ENCODE peak calls at places on chromosomes 16 and 17, in four cellular contexts. J is PC-3, L is endothelial cell of umbilical vein, V is mesenchymal stem cell. Z is an unnamed sample.

GRCh38 chr16:10165643-10166042 is 16.6 kb downstream of the GRIN2A start:
- DNase-seq in J (no peak), L (no peak), V (no peak), Z (no peak)

GRCh38 chr17:9513266-9513665 is 62.4 kb downstream of the STX8 start:
- DNase-seq in J (no peak), L (no peak), V (peak; percentile 32), Z (no peak)

GRCh38 chr16:56357765-56358322 is 67.5 kb downstream of the AMFR start:
- DNase-seq in J (no peak), L (no peak), V (no peak), Z (peak; percentile 65)

GRCh38 chr17:21098934-21099687 is 27.7 kb upstream of the DHRS7B start:
- DNase-seq in J (peak; percentile 95), L (peak; percentile 72), V (peak; percentile 73), Z (peak; percentile 97)

GRCh38 chr16:87163637-87164036 is 153.6 kb downstream of the C16orf95 start:
- DNase-seq in J (no peak), L (no peak), V (no peak), Z (peak; percentile 45)

GRCh38 chr17:68182940-68183551 is 64.8 kb upstream of the AMZ2 start:
- DNase-seq in J (peak; percentile 73), L (no peak), V (no peak), Z (peak; percentile 74)

GRCh38 chr16:13316008-13316407 is 414.6 kb downstream of the SHISA9 start:
- DNase-seq in J (no peak), L (no peak), V (peak; percentile 23), Z (no peak)

GRCh38 chr16:55476625-55477533 is 2.1 kb upstream of the MMP2 start:
- DNase-seq in J (peak; percentile 12), L (no peak), V (no peak), Z (no peak)

GRCh38 chr16:30377050-30377811 is 2.6 kb downstream of the MYL11 start:
- DNase-seq in J (no peak), L (no peak), V (no peak), Z (no peak)

GRCh38 chr16:19589771-19590302 is 34.3 kb downstream of the VPS35L start:
- DNase-seq in J (no peak), L (peak; percentile 97), V (peak; percentile 86), Z (no peak)

GRCh38 chr16:19599968-19600716 is 44.6 kb downstream of the VPS35L start:
- DNase-seq in J (peak; percentile 14), L (no peak), V (no peak), Z (peak; percentile 6)

GRCh38 chr16:19598805-19599204 is 43.3 kb downstream of the VPS35L start:
- DNase-seq in J (no peak), L (no peak), V (no peak), Z (peak; percentile 12)

GRCh38 chr16:19595043-19595767 is 39.7 kb downstream of the VPS35L start:
- DNase-seq in J (peak; percentile 76), L (peak; percentile 89), V (peak; percentile 82), Z (peak; percentile 9)
- H2AFZ ChIP-seq in J (peak overlapping the region; percentile 26), L (no peak overlapping the region), V (no peak overlapping the region), Z (no peak overlapping the region)

GRCh38 chr16:89831810-89832328 is 3.6 kb downstream of the SPIRE2 start:
- DNase-seq in J (no peak), L (no peak), V (no peak), Z (no peak)
- H3K4me3 ChIP-seq in J (no peak overlapping the region), L (no peak overlapping the region), V (no peak overlapping the region), Z (no peak overlapping the region)

GRCh38 chr16:46830902-46831647 is at the start of gene C16orf87:
- DNase-seq in J (peak; percentile 86), L (peak; percentile 93), V (peak; percentile 96), Z (peak; percentile 98)

GRCh38 chr16:46839986-46840443 is 9.0 kb upstream of the C16orf87 start:
- DNase-seq in J (no peak), L (no peak), V (no peak), Z (no peak)

GRCh38 chr16:46833465-46833810 is 2.5 kb upstream of the C16orf87 start:
- DNase-seq in J (no peak), L (no peak), V (no peak), Z (no peak)

GRCh38 chr16:46832757-46833464 is 1.9 kb upstream of the C16orf87 start:
- DNase-seq in J (no peak), L (no peak), V (no peak), Z (no peak)

GRCh38 chr16:46836521-46837292 is 5.7 kb upstream of the C16orf87 start:
- DNase-seq in J (peak; percentile 28), L (no peak), V (no peak), Z (no peak)
- H3K4me2 ChIP-seq in J (no peak overlapping the region), L (no peak overlapping the region), V (no peak overlapping the region), Z (peak overlapping the region; percentile 0)

GRCh38 chr17:42677921-42678781 is 1.4 kb upstream of the PLEKHH3 start:
- DNase-seq in J (peak; percentile 80), L (peak; percentile 81), V (peak; percentile 90), Z (peak; percentile 94)

GRCh38 chr17:42676424-42677011 is at the start of gene PLEKHH3:
- DNase-seq in J (no peak), L (no peak), V (no peak), Z (peak; percentile 60)

GRCh38 chr17:42675348-42675983 is 1.3 kb downstream of the PLEKHH3 start:
- DNase-seq in J (no peak), L (no peak), V (no peak), Z (no peak)

GRCh38 chr17:42675984-42676423 is 790 bp downstream of the PLEKHH3 start:
- DNase-seq in J (peak; percentile 23), L (peak; percentile 45), V (peak; percentile 79), Z (no peak)

DNA sequence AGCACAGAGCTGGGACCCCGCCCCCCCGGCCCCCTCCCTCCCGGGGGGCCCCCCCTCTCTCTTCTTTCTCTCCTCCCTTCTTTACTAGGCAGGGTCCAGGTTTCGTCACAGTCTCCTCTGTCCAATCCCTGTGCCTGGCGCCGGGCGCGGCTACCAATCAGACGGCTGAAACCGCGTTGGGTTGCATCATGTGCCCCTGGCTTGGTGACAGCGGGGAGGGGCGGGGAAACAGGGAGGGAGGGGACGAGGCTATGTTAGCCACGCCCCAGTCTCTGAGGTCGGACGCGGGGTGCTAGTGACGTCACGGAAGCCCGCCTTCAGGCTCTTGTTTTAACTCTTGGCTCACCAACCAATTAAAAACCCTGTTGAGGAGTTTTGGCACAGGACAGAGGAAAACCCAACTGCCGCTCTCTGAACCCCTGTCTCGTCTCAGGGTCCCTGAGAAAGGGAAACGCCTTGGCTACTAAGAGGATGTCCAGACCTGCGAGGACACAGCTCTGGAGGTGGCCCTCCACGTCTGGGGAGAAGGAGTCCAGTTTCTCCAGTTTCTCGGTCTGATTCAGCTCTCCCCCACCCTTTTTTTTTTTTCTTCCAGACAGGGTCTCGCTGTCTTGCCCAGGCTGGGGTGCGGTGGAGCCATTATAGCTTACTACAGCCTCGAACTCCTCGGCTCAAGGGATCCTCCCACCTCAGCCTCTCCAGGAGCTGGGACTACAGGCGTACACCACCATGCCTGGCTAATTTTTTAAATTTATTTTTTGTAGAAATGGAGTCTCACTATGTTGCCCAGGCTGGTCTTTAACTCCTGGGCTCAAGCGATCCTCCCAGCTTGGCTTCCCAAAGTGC is 441 bp upstream of the PLEKHH3 start:
- DNase-seq in J (peak; percentile 98), L (peak; percentile 100), V (peak; percentile 100), Z (peak; percentile 100)
- H2AFZ ChIP-seq in J (peak overlapping the region; percentile 47), L (peak overlapping the region; percentile 87), V (no peak overlapping the region), Z (peak overlapping the region; percentile 8)

DNA sequence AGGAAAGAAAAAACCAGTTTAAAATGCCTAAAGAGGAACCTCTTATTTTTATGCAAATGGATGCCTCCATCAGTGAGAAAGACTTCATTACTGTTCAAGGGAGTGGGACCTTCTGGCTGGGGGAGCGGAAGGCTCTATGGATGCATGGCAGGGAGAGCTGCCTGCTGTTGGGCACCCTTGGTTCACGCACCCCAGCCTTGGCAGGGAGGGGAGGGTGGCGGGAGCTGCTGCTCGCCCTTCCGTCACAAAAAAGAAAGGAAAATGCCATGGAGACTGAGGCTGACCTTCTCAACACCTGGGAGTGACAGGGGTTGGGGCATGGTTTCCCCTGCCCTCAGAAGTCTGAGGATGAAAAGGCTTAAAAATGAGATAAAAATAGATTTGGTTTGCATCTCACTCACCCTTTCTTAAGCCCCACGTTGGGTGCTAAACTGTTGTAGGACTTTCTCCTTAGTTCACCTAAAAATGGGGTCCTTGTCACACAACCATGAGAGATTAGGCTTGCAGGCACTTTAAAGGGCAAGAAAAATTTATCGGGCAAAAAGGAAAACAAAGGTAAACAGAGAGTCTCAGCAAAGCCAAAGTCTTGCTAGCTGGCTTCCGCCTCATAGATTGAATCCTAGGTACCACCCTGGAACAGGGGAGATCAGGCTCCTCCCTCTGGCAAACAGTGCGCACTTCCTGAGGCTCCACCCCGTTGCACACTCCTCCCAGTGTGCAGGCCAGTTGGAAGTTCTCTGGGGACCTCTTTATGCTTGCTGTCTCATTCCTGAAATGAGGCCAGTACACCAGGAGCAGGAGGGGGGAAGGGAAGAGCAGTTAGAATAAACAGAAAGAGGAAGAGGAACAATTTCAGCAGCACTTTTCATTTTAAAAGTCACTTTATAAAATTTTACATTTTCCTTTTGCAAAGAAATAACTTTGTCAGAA is 31.6 kb downstream of the PHKB start:
- DNase-seq in J (no peak), L (no peak), V (peak; percentile 73), Z (peak; percentile 94)
- H3K4me3 ChIP-seq in J (no peak overlapping the region), L (no peak overlapping the region), V (peak overlapping the region; percentile 9), Z (peak overlapping the region; percentile 65)

DNA sequence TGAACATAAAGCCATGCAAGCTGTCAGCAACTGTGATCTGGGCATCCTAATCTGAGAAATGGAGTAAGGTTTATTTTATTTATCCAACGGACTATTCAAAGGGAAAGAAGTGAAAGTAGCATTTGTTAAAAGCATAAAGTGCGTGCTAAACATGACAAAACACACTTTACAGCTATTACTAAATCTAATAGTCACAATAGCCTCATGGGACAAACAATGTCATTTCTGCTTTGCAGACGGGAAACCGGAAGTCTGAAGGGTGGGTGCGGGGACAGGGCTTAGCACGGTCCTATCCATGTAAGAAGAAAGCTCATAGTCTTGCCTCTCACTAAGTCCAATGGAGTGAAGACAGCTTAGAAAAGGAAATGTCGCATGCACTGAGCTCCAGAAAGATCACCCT is 228.5 kb downstream of the CDH11 start:
- DNase-seq in J (peak; percentile 4), L (no peak), V (peak; percentile 85), Z (peak; percentile 63)
- H3K4me2 ChIP-seq in J (peak overlapping the region; percentile 69), L (no peak overlapping the region), V (no peak overlapping the region), Z (peak overlapping the region; percentile 59)

DNA sequence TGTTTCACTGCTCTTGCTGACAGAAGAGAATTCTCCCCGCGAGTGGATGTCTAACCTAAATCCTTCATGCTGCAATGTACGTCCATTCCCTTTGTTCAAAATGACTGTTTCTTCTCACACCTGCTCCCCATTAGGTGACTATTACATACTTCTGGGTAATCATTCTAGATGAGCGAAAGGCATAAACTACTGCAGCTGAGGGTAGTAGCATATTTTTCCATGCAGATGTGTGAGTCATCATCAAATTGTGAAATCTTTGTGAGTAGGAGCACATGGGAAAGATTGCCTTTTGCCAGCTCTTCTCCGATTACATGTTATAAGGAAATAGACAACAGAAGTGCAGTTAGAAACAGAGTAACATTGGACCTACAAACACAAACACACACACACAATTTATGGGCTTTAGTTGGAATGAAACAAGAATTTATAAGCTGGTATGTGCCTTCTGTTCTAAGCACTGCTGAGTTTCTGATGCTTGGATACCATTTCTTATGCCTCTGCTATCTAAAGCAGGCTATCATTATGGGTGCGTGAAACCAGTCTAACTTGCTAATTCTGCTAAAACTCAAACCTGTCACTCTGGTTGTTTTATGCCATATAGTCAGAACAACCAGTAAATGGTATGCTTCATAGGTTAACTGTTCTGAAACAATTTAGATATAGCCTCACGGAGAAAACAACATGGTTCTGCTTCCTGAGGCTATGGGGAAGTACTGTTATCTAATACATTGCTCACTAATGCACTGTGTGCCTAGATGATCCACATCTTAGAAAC is 346.9 kb upstream of the PSMD7 start:
- DNase-seq in J (peak; percentile 60), L (no peak), V (peak; percentile 6), Z (no peak)
- H2AFZ ChIP-seq in J (peak overlapping the region; percentile 45), L (no peak overlapping the region), V (no peak overlapping the region), Z (no peak overlapping the region)

GRCh38 chr17:4854181-4854681 is 21.1 kb downstream of the MINK1 start:
- DNase-seq in J (peak; percentile 5), L (peak; percentile 38), V (no peak), Z (no peak)
- H3K4me3 ChIP-seq in J (no peak overlapping the region), L (no peak overlapping the region), V (no peak overlapping the region), Z (no peak overlapping the region)

GRCh38 chr17:76373481-76373825 is 11.0 kb upstream of the SPHK1 start:
- DNase-seq in J (no peak), L (no peak), V (no peak), Z (no peak)
- H3K4me2 ChIP-seq in J (no peak overlapping the region), L (no peak overlapping the region), V (no peak overlapping the region), Z (no peak overlapping the region)